ENCODE peak calls at places on chromosomes 16 and 17, in six cellular contexts. One of them, this sample, is unnamed.

GRCh38 chr17:2949469-2950044 is 113.8 kb downstream of the OR1D5 start:
- DNase-seq in bronchial epithelial cell: peak
- DNase-seq in heart right ventricle: no peak
- DNase-seq in fibroblast of lung: peak
- DNase-seq in ovary: no peak
- DNase-seq in BJ: no peak
- DNase-seq in this sample: no peak

GRCh38 chr17:4560837-4561241 is 462 bp upstream of the GGT6 start:
- DNase-seq in bronchial epithelial cell: no peak
- DNase-seq in heart right ventricle: no peak
- DNase-seq in fibroblast of lung: no peak
- DNase-seq in ovary: no peak
- DNase-seq in BJ: no peak
- DNase-seq in this sample: no peak

GRCh38 chr16:58331024-58331707 is 36.3 kb upstream of the PRSS54 start:
- DNase-seq in bronchial epithelial cell: no peak
- DNase-seq in heart right ventricle: no peak
- DNase-seq in fibroblast of lung: peak
- DNase-seq in ovary: no peak
- DNase-seq in BJ: no peak
- DNase-seq in this sample: no peak

GRCh38 chr16:50083996-50084395 is 18.2 kb downstream of the HEATR3 start:
- DNase-seq in bronchial epithelial cell: no peak
- DNase-seq in heart right ventricle: no peak
- DNase-seq in fibroblast of lung: no peak
- DNase-seq in ovary: no peak
- DNase-seq in BJ: no peak
- DNase-seq in this sample: no peak

GRCh38 chr16:23952128-23953041 is 116.6 kb downstream of the PRKCB start:
- DNase-seq in bronchial epithelial cell: no peak
- DNase-seq in heart right ventricle: no peak
- DNase-seq in fibroblast of lung: peak
- DNase-seq in ovary: no peak
- DNase-seq in BJ: peak
- DNase-seq in this sample: no peak

GRCh38 chr17:69711504-69711903 is 297.0 kb downstream of the MAP2K6 start:
- DNase-seq in bronchial epithelial cell: no peak
- DNase-seq in heart right ventricle: no peak
- DNase-seq in fibroblast of lung: peak
- DNase-seq in ovary: no peak
- DNase-seq in BJ: no peak
- DNase-seq in this sample: no peak

GRCh38 chr16:77788196-77789084 is at the start of gene VAT1L:
- DNase-seq in bronchial epithelial cell: peak
- DNase-seq in heart right ventricle: peak
- DNase-seq in fibroblast of lung: peak
- DNase-seq in ovary: no peak
- DNase-seq in BJ: no peak
- DNase-seq in this sample: no peak

GRCh38 chr16:1929105-1929504 is 10.9 kb upstream of the HS3ST6 start:
- DNase-seq in bronchial epithelial cell: no peak
- DNase-seq in heart right ventricle: peak
- DNase-seq in fibroblast of lung: no peak
- DNase-seq in ovary: no peak
- DNase-seq in BJ: no peak
- DNase-seq in this sample: no peak

GRCh38 chr17:42305543-42306384 is 17.5 kb downstream of the STAT5A start:
- DNase-seq in bronchial epithelial cell: no peak
- DNase-seq in heart right ventricle: no peak
- DNase-seq in fibroblast of lung: no peak
- DNase-seq in ovary: no peak
- DNase-seq in BJ: no peak
- DNase-seq in this sample: no peak

GRCh38 chr17:21286771-21287702 is 2.5 kb downstream of the MAP2K3 start:
- DNase-seq in bronchial epithelial cell: peak
- DNase-seq in heart right ventricle: no peak
- DNase-seq in fibroblast of lung: no peak
- DNase-seq in ovary: no peak
- DNase-seq in BJ: no peak
- DNase-seq in this sample: no peak

GRCh38 chr17:78176548-78177025 is 8.2 kb downstream of the SYNGR2 start:
- DNase-seq in bronchial epithelial cell: peak
- DNase-seq in heart right ventricle: peak
- DNase-seq in fibroblast of lung: peak
- DNase-seq in ovary: peak
- DNase-seq in BJ: no peak
- DNase-seq in this sample: no peak

GRCh38 chr17:13920413-13920812 is 148.9 kb upstream of the COX10 start:
- DNase-seq in bronchial epithelial cell: no peak
- DNase-seq in heart right ventricle: no peak
- DNase-seq in fibroblast of lung: no peak
- DNase-seq in ovary: no peak
- DNase-seq in BJ: no peak
- DNase-seq in this sample: no peak

GRCh38 chr17:13922885-13923284 is 146.4 kb upstream of the COX10 start:
- DNase-seq in bronchial epithelial cell: no peak
- DNase-seq in heart right ventricle: no peak
- DNase-seq in fibroblast of lung: no peak
- DNase-seq in ovary: no peak
- DNase-seq in BJ: no peak
- DNase-seq in this sample: no peak

GRCh38 chr17:13921841-13922776 is 147.2 kb upstream of the COX10 start:
- DNase-seq in bronchial epithelial cell: no peak
- DNase-seq in heart right ventricle: no peak
- DNase-seq in fibroblast of lung: no peak
- DNase-seq in ovary: no peak
- DNase-seq in BJ: no peak
- DNase-seq in this sample: no peak

GRCh38 chr17:13931111-13931526 is 138.2 kb upstream of the COX10 start:
- DNase-seq in bronchial epithelial cell: peak
- DNase-seq in heart right ventricle: peak
- DNase-seq in fibroblast of lung: peak
- DNase-seq in ovary: no peak
- DNase-seq in BJ: peak
- DNase-seq in this sample: peak

DNA sequence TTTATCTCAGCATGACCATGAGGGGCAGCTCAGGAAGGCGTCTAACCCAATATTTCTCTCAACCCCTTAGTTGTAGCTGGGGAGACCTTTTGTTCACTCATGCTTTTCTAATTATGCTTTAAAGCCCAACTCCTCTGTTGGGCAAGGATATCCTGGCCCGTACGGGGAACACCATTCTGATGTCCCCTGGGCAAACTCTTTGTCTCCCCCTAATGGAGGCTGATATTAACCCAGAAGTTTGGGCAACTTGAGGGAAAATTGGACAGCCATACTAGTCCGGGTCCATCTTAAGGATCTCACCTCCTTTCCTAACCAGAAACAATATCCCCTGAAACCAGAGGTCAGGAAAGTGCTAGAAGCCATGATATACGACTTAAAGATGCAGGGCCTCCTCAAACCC is 143.7 kb upstream of the COX10 start:
- DNase-seq in bronchial epithelial cell: no peak
- DNase-seq in heart right ventricle: no peak
- DNase-seq in fibroblast of lung: no peak
- DNase-seq in ovary: no peak
- DNase-seq in BJ: no peak
- DNase-seq in this sample: no peak
- TF ChIP-seq CTCF in bronchial epithelial cell: no peak
- TF ChIP-seq CTCF in heart right ventricle: no peak
- TF ChIP-seq CTCF in fibroblast of lung: no peak
- TF ChIP-seq CTCF in ovary: no peak
- TF ChIP-seq CTCF in BJ: peak
- TF ChIP-seq CTCF in this sample: peak

GRCh38 chr16:82630219-82630618 is 3.5 kb downstream of the CDH13 start:
- DNase-seq in bronchial epithelial cell: peak
- DNase-seq in heart right ventricle: no peak
- DNase-seq in fibroblast of lung: peak
- DNase-seq in ovary: no peak
- DNase-seq in BJ: no peak
- DNase-seq in this sample: no peak
- H3K4me3 ChIP-seq in bronchial epithelial cell: no peak
- H3K4me3 ChIP-seq in heart right ventricle: no peak
- H3K4me3 ChIP-seq in fibroblast of lung: no peak
- H3K4me3 ChIP-seq in ovary: no peak
- H3K4me3 ChIP-seq in BJ: no peak
- H3K4me3 ChIP-seq in this sample: no peak

DNA sequence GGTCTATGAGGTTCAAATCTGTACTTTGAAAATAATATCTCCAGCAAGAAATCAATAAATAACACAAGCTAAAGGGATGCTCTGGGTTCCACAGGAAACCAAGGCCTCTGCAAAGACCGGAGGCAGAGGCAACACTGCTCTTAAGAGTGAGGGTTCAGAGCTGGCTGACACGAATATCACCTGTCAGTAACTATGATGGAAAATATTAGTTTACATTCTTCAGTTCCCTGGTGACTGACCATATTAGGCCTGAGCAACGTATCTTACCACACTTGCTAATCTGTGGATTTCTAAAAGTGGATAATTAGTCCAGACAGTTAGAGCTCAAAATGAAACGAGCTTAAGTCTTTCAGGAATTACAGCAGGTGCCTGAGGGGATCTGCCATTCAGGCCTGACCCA is 459.3 kb downstream of the HS3ST3B1 start:
- DNase-seq in bronchial epithelial cell: no peak
- DNase-seq in heart right ventricle: no peak
- DNase-seq in fibroblast of lung: no peak
- DNase-seq in ovary: no peak
- DNase-seq in BJ: no peak
- DNase-seq in this sample: no peak
- TF ChIP-seq CTCF in bronchial epithelial cell: no peak
- TF ChIP-seq CTCF in heart right ventricle: no peak
- TF ChIP-seq CTCF in fibroblast of lung: no peak
- TF ChIP-seq CTCF in ovary: no peak
- TF ChIP-seq CTCF in BJ: no peak
- TF ChIP-seq CTCF in this sample: no peak

GRCh38 chr17:81428121-81428515 is 32.9 kb downstream of the BAHCC1 start:
- DNase-seq in bronchial epithelial cell: no peak
- DNase-seq in heart right ventricle: no peak
- DNase-seq in fibroblast of lung: peak
- DNase-seq in ovary: no peak
- DNase-seq in BJ: no peak
- DNase-seq in this sample: no peak
- H3K4me3 ChIP-seq in bronchial epithelial cell: no peak
- H3K4me3 ChIP-seq in heart right ventricle: no peak
- H3K4me3 ChIP-seq in fibroblast of lung: no peak
- H3K4me3 ChIP-seq in ovary: no peak
- H3K4me3 ChIP-seq in BJ: no peak
- H3K4me3 ChIP-seq in this sample: no peak